ENCODE peak calls at places on chromosomes 11 and 22, in five cellular contexts. One of them, this sample, is unnamed. For H3K4me1, the result is how much of the 10 kb centered on the place peaks cover.

GRCh38 chr22:29183971-29184595 is 21.6 kb upstream of the EMID1 start:
- DNase-seq in gastrocnemius medialis: no peak
- DNase-seq in upper lobe of right lung: no peak
- DNase-seq in IMR-90: no peak
- DNase-seq in mucosa of descending colon: no peak
- DNase-seq in this sample: no peak

GRCh38 chr22:35131423-35132050 is 65.6 kb downstream of the ISX start:
- DNase-seq in mucosa of descending colon: no peak
- DNase-seq in upper lobe of right lung: no peak
- DNase-seq in gastrocnemius medialis: no peak
- DNase-seq in IMR-90: no peak
- DNase-seq in this sample: no peak

GRCh38 chr11:111384494-111384893 is 5.4 kb upstream of the POU2AF1 start:
- DNase-seq in upper lobe of right lung: no peak
- DNase-seq in mucosa of descending colon: no peak
- DNase-seq in IMR-90: peak
- DNase-seq in gastrocnemius medialis: no peak
- DNase-seq in this sample: no peak

GRCh38 chr11:73140213-73141030 is 1.7 kb downstream of the FCHSD2 start:
- DNase-seq in IMR-90: peak
- DNase-seq in mucosa of descending colon: peak
- DNase-seq in upper lobe of right lung: no peak
- DNase-seq in gastrocnemius medialis: no peak
- DNase-seq in this sample: peak

GRCh38 chr11:62418136-62418535 is 697 bp upstream of the SCGB1A1 start:
- DNase-seq in upper lobe of right lung: no peak
- DNase-seq in gastrocnemius medialis: no peak
- DNase-seq in IMR-90: no peak
- DNase-seq in mucosa of descending colon: no peak
- DNase-seq in this sample: no peak

GRCh38 chr11:10303558-10304363 is 1.1 kb upstream of the ADM start:
- DNase-seq in IMR-90: peak
- DNase-seq in upper lobe of right lung: no peak
- DNase-seq in mucosa of descending colon: peak
- DNase-seq in gastrocnemius medialis: peak
- DNase-seq in this sample: peak

GRCh38 chr11:25039165-25039564 is 542.3 kb downstream of the LUZP2 start:
- DNase-seq in mucosa of descending colon: no peak
- DNase-seq in gastrocnemius medialis: no peak
- DNase-seq in IMR-90: no peak
- DNase-seq in upper lobe of right lung: no peak
- DNase-seq in this sample: no peak

GRCh38 chr11:78158987-78159662 is 19.7 kb upstream of the ALG8 start:
- DNase-seq in IMR-90: peak
- DNase-seq in upper lobe of right lung: no peak
- DNase-seq in mucosa of descending colon: no peak
- DNase-seq in gastrocnemius medialis: no peak
- DNase-seq in this sample: no peak

GRCh38 chr11:126432065-126432461 is 76.6 kb downstream of the ST3GAL4 start:
- DNase-seq in gastrocnemius medialis: no peak
- DNase-seq in upper lobe of right lung: no peak
- DNase-seq in IMR-90: no peak
- DNase-seq in mucosa of descending colon: no peak
- DNase-seq in this sample: no peak

GRCh38 chr11:129320485-129320884 is 55.2 kb upstream of the BARX2 start:
- DNase-seq in IMR-90: no peak
- DNase-seq in gastrocnemius medialis: no peak
- DNase-seq in mucosa of descending colon: no peak
- DNase-seq in upper lobe of right lung: no peak
- DNase-seq in this sample: no peak
- H3K4me1 ChIP-seq in IMR-90: under half
- H3K4me1 ChIP-seq in gastrocnemius medialis: under half
- H3K4me1 ChIP-seq in mucosa of descending colon: under half
- H3K4me1 ChIP-seq in upper lobe of right lung: under half
- H3K4me1 ChIP-seq in this sample: under half

DNA sequence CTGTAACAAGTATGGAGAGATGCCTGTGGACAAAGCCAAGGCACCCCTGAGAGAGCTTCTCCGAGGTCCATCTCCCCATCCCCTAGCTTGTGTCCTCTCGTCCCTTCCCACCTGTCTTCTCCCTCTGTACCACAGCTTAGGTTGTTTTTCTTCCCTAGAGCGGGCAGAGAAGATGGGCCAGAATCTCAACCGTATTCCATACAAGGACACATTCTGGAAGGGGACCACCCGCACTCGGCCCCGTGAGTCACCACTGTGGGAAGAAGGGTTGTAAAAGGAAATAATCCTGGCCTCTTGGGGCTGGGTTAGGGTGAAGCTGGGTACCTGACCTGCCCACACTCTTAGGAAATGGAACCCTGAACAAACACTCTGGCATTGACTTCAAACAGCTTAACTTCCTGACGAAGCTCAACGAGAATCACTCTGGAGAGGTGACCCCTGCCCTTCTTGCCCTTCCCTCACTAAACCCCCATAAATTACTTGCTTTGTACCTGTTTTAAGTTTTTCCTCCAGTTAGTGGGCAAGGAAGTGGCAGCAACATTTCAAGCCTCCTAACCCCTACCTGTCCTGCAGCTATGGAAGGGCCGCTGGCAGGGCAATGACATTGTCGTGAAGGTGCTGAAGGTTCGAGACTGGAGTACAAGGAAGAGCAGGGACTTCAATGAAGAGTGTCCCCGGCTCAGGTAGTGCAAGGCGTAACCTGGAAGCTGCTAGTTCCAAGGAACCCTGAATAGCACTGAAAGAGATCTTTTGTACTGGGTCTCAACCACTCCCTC is 3.1 kb downstream of the TAF10 start:
- DNase-seq in gastrocnemius medialis: no peak
- DNase-seq in mucosa of descending colon: peak
- DNase-seq in IMR-90: no peak
- DNase-seq in upper lobe of right lung: no peak
- DNase-seq in this sample: no peak
- H3K4me1 ChIP-seq in gastrocnemius medialis: under half
- H3K4me1 ChIP-seq in mucosa of descending colon: under half
- H3K4me1 ChIP-seq in IMR-90: under half
- H3K4me1 ChIP-seq in upper lobe of right lung: half or more
- H3K4me1 ChIP-seq in this sample: under half

GRCh38 chr22:20568502-20569058 is 61.2 kb downstream of the MED15 start:
- DNase-seq in gastrocnemius medialis: no peak
- DNase-seq in IMR-90: no peak
- DNase-seq in upper lobe of right lung: no peak
- DNase-seq in mucosa of descending colon: no peak
- DNase-seq in this sample: no peak

GRCh38 chr22:20571078-20571503 is 63.7 kb downstream of the MED15 start:
- DNase-seq in upper lobe of right lung: no peak
- DNase-seq in mucosa of descending colon: no peak
- DNase-seq in gastrocnemius medialis: no peak
- DNase-seq in IMR-90: no peak
- DNase-seq in this sample: no peak

GRCh38 chr22:20567993-20568417 is 60.6 kb downstream of the MED15 start:
- DNase-seq in mucosa of descending colon: no peak
- DNase-seq in upper lobe of right lung: peak
- DNase-seq in IMR-90: peak
- DNase-seq in gastrocnemius medialis: no peak
- DNase-seq in this sample: no peak

GRCh38 chr22:20567371-20567847 is 60.0 kb downstream of the MED15 start:
- DNase-seq in IMR-90: peak
- DNase-seq in mucosa of descending colon: no peak
- DNase-seq in upper lobe of right lung: no peak
- DNase-seq in gastrocnemius medialis: no peak
- DNase-seq in this sample: no peak

GRCh38 chr22:20569059-20570058 is 61.9 kb downstream of the MED15 start:
- DNase-seq in gastrocnemius medialis: peak
- DNase-seq in upper lobe of right lung: peak
- DNase-seq in IMR-90: peak
- DNase-seq in mucosa of descending colon: peak
- DNase-seq in this sample: peak
- H3K4me1 ChIP-seq in gastrocnemius medialis: under half
- H3K4me1 ChIP-seq in upper lobe of right lung: half or more
- H3K4me1 ChIP-seq in IMR-90: under half
- H3K4me1 ChIP-seq in mucosa of descending colon: under half
- H3K4me1 ChIP-seq in this sample: under half

GRCh38 chr11:96196074-96196787 is 146.8 kb downstream of the MAML2 start:
- DNase-seq in IMR-90: no peak
- DNase-seq in upper lobe of right lung: no peak
- DNase-seq in mucosa of descending colon: no peak
- DNase-seq in gastrocnemius medialis: no peak
- DNase-seq in this sample: no peak
- H3K4me1 ChIP-seq in IMR-90: under half
- H3K4me1 ChIP-seq in upper lobe of right lung: under half
- H3K4me1 ChIP-seq in mucosa of descending colon: under half
- H3K4me1 ChIP-seq in gastrocnemius medialis: under half
- H3K4me1 ChIP-seq in this sample: under half

GRCh38 chr22:45777046-45777851 is 105.6 kb downstream of the ATXN10 start:
- DNase-seq in mucosa of descending colon: no peak
- DNase-seq in IMR-90: peak
- DNase-seq in gastrocnemius medialis: no peak
- DNase-seq in upper lobe of right lung: no peak
- DNase-seq in this sample: no peak

GRCh38 chr22:45775569-45776312 is 104.1 kb downstream of the ATXN10 start:
- DNase-seq in gastrocnemius medialis: no peak
- DNase-seq in mucosa of descending colon: no peak
- DNase-seq in upper lobe of right lung: no peak
- DNase-seq in IMR-90: no peak
- DNase-seq in this sample: peak

GRCh38 chr22:45776313-45776585 is 104.6 kb downstream of the ATXN10 start:
- DNase-seq in upper lobe of right lung: no peak
- DNase-seq in mucosa of descending colon: no peak
- DNase-seq in gastrocnemius medialis: no peak
- DNase-seq in IMR-90: no peak
- DNase-seq in this sample: no peak

GRCh38 chr22:45774016-45774670 is 102.5 kb downstream of the ATXN10 start:
- DNase-seq in upper lobe of right lung: no peak
- DNase-seq in mucosa of descending colon: no peak
- DNase-seq in IMR-90: no peak
- DNase-seq in gastrocnemius medialis: no peak
- DNase-seq in this sample: no peak

GRCh38 chr22:45775062-45775461 is 103.4 kb downstream of the ATXN10 start:
- DNase-seq in gastrocnemius medialis: no peak
- DNase-seq in mucosa of descending colon: no peak
- DNase-seq in upper lobe of right lung: no peak
- DNase-seq in IMR-90: no peak
- DNase-seq in this sample: no peak
- H3K4me1 ChIP-seq in gastrocnemius medialis: under half
- H3K4me1 ChIP-seq in mucosa of descending colon: under half
- H3K4me1 ChIP-seq in upper lobe of right lung: under half
- H3K4me1 ChIP-seq in IMR-90: under half
- H3K4me1 ChIP-seq in this sample: under half

GRCh38 chr22:37744589-37744988 is 47.7 kb downstream of the TRIOBP start:
- DNase-seq in upper lobe of right lung: no peak
- DNase-seq in mucosa of descending colon: no peak
- DNase-seq in gastrocnemius medialis: no peak
- DNase-seq in IMR-90: no peak
- DNase-seq in this sample: no peak
- H3K4me1 ChIP-seq in upper lobe of right lung: half or more
- H3K4me1 ChIP-seq in mucosa of descending colon: under half
- H3K4me1 ChIP-seq in gastrocnemius medialis: under half
- H3K4me1 ChIP-seq in IMR-90: under half
- H3K4me1 ChIP-seq in this sample: under half

DNA sequence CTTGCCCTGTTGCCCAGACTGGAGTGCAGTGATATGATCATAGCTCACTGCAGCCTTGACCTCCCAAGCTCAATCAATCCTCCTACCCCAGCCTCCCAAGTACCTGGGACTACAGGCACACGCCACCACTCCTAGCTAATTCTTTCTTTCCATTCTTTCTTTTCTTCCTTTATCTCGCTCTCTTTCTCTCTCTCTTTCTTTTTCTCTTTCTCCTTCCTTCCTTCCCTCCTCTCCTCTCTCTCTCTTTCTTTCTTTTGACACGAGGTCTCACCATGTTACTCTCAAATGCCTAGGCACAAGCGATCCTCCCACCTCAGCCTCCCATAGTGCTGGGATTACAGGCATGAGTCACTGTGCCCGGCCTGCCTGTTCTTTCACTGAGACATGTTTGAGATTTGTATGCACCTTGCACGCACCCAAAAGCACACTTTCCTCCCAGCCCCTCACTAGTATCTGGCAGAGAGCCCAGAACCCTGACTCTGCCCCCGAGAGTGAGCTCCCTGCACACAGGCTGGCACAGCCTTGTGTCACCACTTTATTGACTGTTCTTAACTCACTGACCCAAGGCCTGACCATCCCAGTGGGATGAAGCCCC is 56.8 kb downstream of the CD6 start:
- DNase-seq in mucosa of descending colon: no peak
- DNase-seq in gastrocnemius medialis: no peak
- DNase-seq in upper lobe of right lung: no peak
- DNase-seq in IMR-90: no peak
- DNase-seq in this sample: peak
- H3K4me1 ChIP-seq in mucosa of descending colon: under half
- H3K4me1 ChIP-seq in gastrocnemius medialis: under half
- H3K4me1 ChIP-seq in upper lobe of right lung: under half
- H3K4me1 ChIP-seq in IMR-90: under half
- H3K4me1 ChIP-seq in this sample: under half

DNA sequence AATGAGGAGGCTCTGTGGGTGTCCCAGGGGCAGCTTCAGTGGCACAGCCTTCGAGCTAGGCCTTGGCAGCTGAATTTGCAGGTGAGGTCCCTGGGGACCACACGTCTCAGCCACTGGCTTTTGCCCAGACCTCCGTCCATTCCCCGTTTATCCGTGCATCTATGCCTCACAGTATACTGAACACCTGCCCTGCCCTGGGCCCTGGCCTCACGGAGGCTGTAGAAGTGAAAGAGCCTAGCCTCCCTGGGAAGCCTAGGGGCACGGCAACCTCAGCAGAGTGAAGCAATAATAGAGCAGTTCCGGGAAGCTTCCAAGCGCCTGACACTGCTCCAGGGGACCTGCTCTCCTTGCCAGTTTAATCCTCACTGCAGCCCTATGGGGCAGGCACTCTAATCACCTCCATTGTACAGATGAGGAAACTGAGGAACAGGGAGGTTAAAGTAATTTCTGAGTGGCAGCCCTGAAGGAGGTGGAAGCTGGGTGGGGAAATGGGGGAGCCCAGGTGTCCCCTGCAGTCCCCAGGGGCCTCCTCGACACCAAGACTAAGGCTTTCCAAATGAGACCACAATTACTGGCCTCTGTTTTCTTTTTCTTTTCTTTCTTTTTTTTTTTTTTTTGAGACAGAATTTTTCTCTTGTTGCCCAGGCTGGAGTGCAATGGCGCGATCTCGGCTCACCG is 2.7 kb upstream of the NFAM1 start:
- DNase-seq in mucosa of descending colon: no peak
- DNase-seq in upper lobe of right lung: no peak
- DNase-seq in IMR-90: no peak
- DNase-seq in gastrocnemius medialis: no peak
- DNase-seq in this sample: no peak
- H3K4me1 ChIP-seq in mucosa of descending colon: under half
- H3K4me1 ChIP-seq in upper lobe of right lung: under half
- H3K4me1 ChIP-seq in IMR-90: under half
- H3K4me1 ChIP-seq in gastrocnemius medialis: under half
- H3K4me1 ChIP-seq in this sample: under half